ENCODE peak calls at places on chromosomes 13 and 19, in ten cellular contexts. J is GM23338, L is IMR-90, B is A549, R is uterus, Z is Peyer's patch, H is tibial artery, C is left lung, E is right atrium auricular region, G is left ventricle myocardium inferior. U is an unnamed sample.

GRCh38 chr13:85148009-85148408 is 651.2 kb downstream of the SLITRK6 start:
- DNase-seq in G (no peak), H (no peak), C (no peak), R (no peak), B (no peak), L (no peak), J (peak; percentile 24), E (no peak), Z (no peak), U (no peak)

GRCh38 chr19:18450934-18451836 is 13.3 kb upstream of the ISYNA1 start:
- DNase-seq in B (no peak), J (peak; percentile 83), Z (peak; percentile 84), G (peak; percentile 87), E (peak; percentile 87), R (peak; percentile 90), H (peak; percentile 83), C (peak; percentile 96), L (peak; percentile 64), U (peak; percentile 96)

GRCh38 chr19:45404557-45405434 is at the start of gene PPP1R13L:
- DNase-seq in J (peak; percentile 97), B (peak; percentile 95), L (peak; percentile 56), G (peak; percentile 89), Z (peak; percentile 42), R (peak; percentile 75), C (peak; percentile 93), E (peak; percentile 91), H (peak; percentile 77), U (peak; percentile 92)

GRCh38 chr13:19587635-19588300 is 26.4 kb upstream of the TPTE2 start:
- DNase-seq in Z (no peak), J (peak; percentile 62), H (no peak), E (no peak), L (peak; percentile 52), R (no peak), B (peak; percentile 18), G (no peak), C (no peak), U (no peak)

GRCh38 chr13:112995395-112996091 is 26.5 kb downstream of the MCF2L start:
- DNase-seq in C (peak; percentile 67), R (no peak), E (no peak), H (no peak), Z (no peak), B (no peak), J (no peak), G (no peak), L (no peak), U (peak; percentile 92)

GRCh38 chr13:111403266-111403665 is 82.8 kb downstream of the TEX29 start:
- DNase-seq in E (no peak), G (no peak), H (no peak), R (no peak), C (peak; percentile 40), B (no peak), L (no peak), J (no peak), Z (no peak), U (no peak)

GRCh38 chr13:109738298-109738746 is 48.1 kb downstream of the IRS2 start:
- DNase-seq in G (no peak), E (no peak), H (no peak), Z (no peak), R (no peak), J (no peak), B (no peak), L (no peak), C (no peak), U (no peak)

GRCh38 chr19:4986471-4986888 is 17.6 kb downstream of the KDM4B start:
- DNase-seq in C (no peak), L (no peak), B (no peak), E (no peak), G (no peak), J (no peak), R (no peak), H (no peak), Z (no peak), U (no peak)

DNA sequence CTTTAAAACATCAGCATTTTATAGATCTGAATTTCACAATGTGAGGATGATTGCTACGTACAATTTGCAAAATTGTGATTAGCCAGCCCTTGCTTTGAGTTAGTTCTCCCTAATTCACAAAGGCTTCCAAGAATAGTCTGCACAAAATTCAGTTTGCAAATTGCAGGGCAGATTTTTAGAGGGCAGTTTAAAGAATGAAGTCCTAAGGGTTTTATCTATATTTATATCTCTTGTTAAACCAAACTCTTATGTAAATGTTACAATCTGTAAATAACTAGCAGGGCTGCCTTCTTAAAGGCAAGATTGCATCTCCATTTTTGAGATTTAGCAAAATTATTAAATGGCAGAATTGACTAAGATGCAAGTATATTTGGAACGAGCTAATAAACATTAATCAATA is 52.8 kb upstream of the ZNF536 start:
- DNase-seq in L (no peak), H (no peak), R (no peak), G (no peak), Z (no peak), E (no peak), J (no peak), B (no peak), C (no peak), U (no peak)
- TF ChIP-seq CTCF in L (no peak), H (no peak), R (no peak), G (no peak), Z (no peak), E (no peak), J (no peak), B (no peak), C (no peak), U (no peak)

GRCh38 chr13:46176756-46177155 is 5.2 kb downstream of the LCP1 start:
- DNase-seq in B (no peak), G (no peak), J (no peak), C (no peak), L (no peak), Z (peak; percentile 68), R (no peak), H (peak; percentile 31), E (no peak), U (no peak)

GRCh38 chr13:46179576-46180368 is 2.2 kb downstream of the LCP1 start:
- DNase-seq in L (no peak), R (no peak), E (no peak), H (peak; percentile 70), J (no peak), C (no peak), G (peak; percentile 59), B (no peak), Z (peak; percentile 92), U (peak; percentile 68)

GRCh38 chr13:46180393-46180792 is 1.6 kb downstream of the LCP1 start:
- DNase-seq in G (no peak), E (no peak), J (no peak), Z (no peak), C (no peak), B (no peak), R (no peak), H (no peak), L (no peak), U (no peak)

GRCh38 chr13:46178821-46179220 is 3.2 kb downstream of the LCP1 start:
- DNase-seq in Z (no peak), G (no peak), B (no peak), R (no peak), C (no peak), H (no peak), E (no peak), L (no peak), J (no peak), U (no peak)

GRCh38 chr13:46178143-46178542 is 3.8 kb downstream of the LCP1 start:
- DNase-seq in B (no peak), L (no peak), G (no peak), C (no peak), H (no peak), E (no peak), Z (no peak), R (no peak), J (no peak), U (peak; percentile 32)
- H3K4me3 ChIP-seq in B (no peak overlapping the region), L (no peak overlapping the region), G (no peak overlapping the region), C (no peak overlapping the region), H (no peak overlapping the region), E (no peak overlapping the region), Z (no peak overlapping the region), R (no peak overlapping the region), J (no peak overlapping the region), U (no peak overlapping the region)

GRCh38 chr19:17307876-17308377 is 1.4 kb upstream of the DDA1 start:
- DNase-seq in E (no peak), Z (no peak), H (no peak), B (no peak), G (no peak), R (no peak), L (no peak), C (no peak), J (no peak), U (no peak)

GRCh38 chr19:17306285-17306714 is 628 bp downstream of the MRPL34 start:
- DNase-seq in E (no peak), B (no peak), R (no peak), C (no peak), L (no peak), J (peak; percentile 71), H (no peak), G (no peak), Z (no peak), U (peak; percentile 56)

GRCh38 chr19:17311455-17312248 is 2.3 kb downstream of the DDA1 start:
- DNase-seq in E (no peak), R (no peak), G (no peak), B (peak; percentile 73), L (peak; percentile 79), C (no peak), H (no peak), Z (no peak), J (no peak), U (no peak)

GRCh38 chr19:17309962-17310461 is 649 bp downstream of the DDA1 start:
- DNase-seq in Z (no peak), B (no peak), G (no peak), J (no peak), R (no peak), H (no peak), C (no peak), E (no peak), L (no peak), U (no peak)

DNA sequence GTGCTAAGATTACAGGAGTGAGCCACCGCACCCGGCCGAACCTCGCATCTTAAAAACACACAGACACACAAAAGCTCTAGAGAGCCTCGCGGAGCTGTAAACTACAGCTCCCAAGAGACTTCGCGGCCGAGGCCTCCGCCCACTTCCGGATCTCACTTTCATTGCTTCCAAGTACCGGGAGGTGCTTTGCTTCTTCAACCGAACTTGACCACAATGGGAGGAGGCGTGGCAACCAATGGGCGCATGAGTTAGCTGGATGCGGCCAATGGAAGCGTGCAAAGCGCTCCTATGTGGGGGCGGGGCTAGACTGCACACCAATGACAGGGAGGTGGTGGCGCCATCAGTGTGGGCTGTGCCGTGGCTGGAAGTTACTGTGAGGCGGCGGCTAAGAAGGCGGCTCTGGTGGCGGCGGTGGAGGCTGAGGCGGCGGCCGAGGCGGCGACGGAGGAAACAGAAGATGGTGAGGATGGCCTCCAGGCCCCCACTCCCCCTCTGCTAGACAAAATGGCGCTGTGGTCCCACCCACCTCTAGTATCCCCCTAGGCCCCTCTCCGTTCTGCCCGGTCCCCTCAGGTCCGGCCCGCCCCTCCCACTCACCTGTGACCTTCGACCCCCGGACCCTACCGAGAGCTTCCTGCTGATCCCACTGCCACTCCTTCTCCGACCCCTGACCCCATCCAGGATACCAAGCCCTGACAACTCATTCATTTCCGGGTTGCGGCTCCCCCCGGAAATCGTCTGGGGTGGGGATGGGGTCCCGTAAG is at the start of gene DDA1:
- DNase-seq in G (peak; percentile 99), J (peak; percentile 100), C (peak; percentile 98), H (peak; percentile 100), B (peak; percentile 95), E (peak; percentile 100), L (peak; percentile 100), R (peak; percentile 99), Z (peak; percentile 100), U (peak; percentile 99)
- H3K4me1 ChIP-seq in G (peaks cover 70% of the 10 kb centered on the region), J (peaks cover 25% of the 10 kb centered on the region), C (peaks cover 67% of the 10 kb centered on the region), H (peaks cover 51% of the 10 kb centered on the region), B (peaks cover 39% of the 10 kb centered on the region), E (no peaks in the 10 kb centered on the region), L (peaks cover 15% of the 10 kb centered on the region), R (peaks cover 21% of the 10 kb centered on the region), Z (peaks cover 6% of the 10 kb centered on the region), U (peaks cover 37% of the 10 kb centered on the region)

DNA sequence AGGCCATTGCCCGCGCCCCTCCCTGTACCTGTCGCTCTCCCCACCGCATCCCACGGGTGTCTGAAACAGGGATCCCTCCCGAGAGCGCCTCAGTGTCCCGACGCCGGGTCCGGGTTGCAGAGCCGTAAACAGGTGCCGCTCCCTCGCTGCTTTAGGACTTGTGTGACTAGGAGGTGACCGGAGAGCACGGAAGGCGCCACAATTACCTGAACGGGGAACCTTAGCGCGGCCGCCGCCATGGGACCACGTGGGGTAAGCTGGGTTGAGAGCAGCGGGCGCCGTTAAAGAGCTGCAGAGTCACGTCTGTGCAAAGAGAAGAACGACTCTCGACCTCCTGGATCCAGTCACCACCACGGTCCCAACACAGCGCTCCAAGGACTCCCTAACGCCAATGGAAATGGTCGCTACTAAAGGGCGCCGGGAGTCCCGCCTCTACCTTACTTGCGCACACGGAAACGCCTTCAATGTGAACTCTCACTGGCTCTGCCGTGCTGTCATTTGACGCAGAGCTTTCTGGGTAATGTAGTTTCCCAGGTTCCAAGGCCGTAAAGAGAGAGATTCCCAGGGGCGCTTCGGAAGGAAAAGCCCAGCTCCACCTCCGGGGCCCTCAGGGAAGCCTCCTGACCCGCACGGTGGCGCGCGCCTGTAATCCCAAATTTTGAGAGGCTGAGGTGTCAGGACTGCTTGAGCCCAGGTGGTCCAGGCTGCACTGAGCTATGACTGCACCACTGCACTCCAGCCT is at the start of gene ZNF552:
- DNase-seq in J (peak; percentile 99), L (peak; percentile 91), R (peak; percentile 80), C (peak; percentile 88), B (peak; percentile 94), E (peak; percentile 92), G (peak; percentile 82), Z (peak; percentile 83), H (peak; percentile 87), U (peak; percentile 94)
- TF ChIP-seq CTCF in J (peak; percentile 27), L (no peak), R (no peak), C (no peak), B (no peak), E (no peak), G (peak; percentile 19), Z (no peak), H (no peak), U (no peak)